ENCODE peak calls at places on chromosomes 5 and 9, in four cellular contexts. One of them, this sample, is unnamed.
A peak's percentile ranks its signal among the peaks of the same experiment; 100 is the strongest.

GRCh38 chr9:101235105-101235866 is 149.5 kb downstream of the BAAT start:
- DNase-seq in Calu3: no peak
- DNase-seq in nephron progenitor cell: no peak
- DNase-seq in A673: peak; percentile 49
- DNase-seq in this sample: no peak

GRCh38 chr9:1005043-1005667 is 28.7 kb downstream of the DMRT3 start:
- DNase-seq in Calu3: peak; percentile 28
- DNase-seq in nephron progenitor cell: no peak
- DNase-seq in A673: peak; percentile 70
- DNase-seq in this sample: peak; percentile 18

GRCh38 chr5:169628891-169629290 is 8.2 kb upstream of the DOCK2 start:
- DNase-seq in Calu3: no peak
- DNase-seq in nephron progenitor cell: no peak
- DNase-seq in A673: no peak
- DNase-seq in this sample: no peak

GRCh38 chr5:74063821-74064598 is 438.0 kb downstream of the ARHGEF28 start:
- DNase-seq in Calu3: peak; percentile 72
- DNase-seq in nephron progenitor cell: no peak
- DNase-seq in A673: no peak
- DNase-seq in this sample: no peak

GRCh38 chr5:41112486-41113455 is 41.6 kb upstream of the MROH2B start:
- DNase-seq in Calu3: no peak
- DNase-seq in nephron progenitor cell: no peak
- DNase-seq in A673: no peak
- DNase-seq in this sample: no peak

GRCh38 chr9:101458955-101459631 is 23.5 kb upstream of the ALDOB start:
- DNase-seq in Calu3: peak; percentile 47
- DNase-seq in nephron progenitor cell: no peak
- DNase-seq in A673: peak; percentile 82
- DNase-seq in this sample: peak; percentile 5

GRCh38 chr5:158943569-158943968 is 156.1 kb downstream of the EBF1 start:
- DNase-seq in Calu3: no peak
- DNase-seq in nephron progenitor cell: no peak
- DNase-seq in A673: no peak
- DNase-seq in this sample: no peak

GRCh38 chr9:95494022-95494415 is 22.8 kb downstream of the PTCH1 start:
- DNase-seq in Calu3: no peak
- DNase-seq in nephron progenitor cell: no peak
- DNase-seq in A673: no peak
- DNase-seq in this sample: no peak

GRCh38 chr5:159310492-159310891 is 19.8 kb downstream of the IL12B start:
- DNase-seq in Calu3: peak; percentile 36
- DNase-seq in nephron progenitor cell: peak; percentile 66
- DNase-seq in A673: no peak
- DNase-seq in this sample: peak; percentile 7

GRCh38 chr9:27460225-27461023 is 63.7 kb upstream of the IFNK start:
- DNase-seq in Calu3: no peak
- DNase-seq in nephron progenitor cell: no peak
- DNase-seq in A673: peak; percentile 1
- DNase-seq in this sample: no peak

GRCh38 chr9:16442622-16443021 is 427.8 kb downstream of the BNC2 start:
- DNase-seq in Calu3: peak; percentile 33
- DNase-seq in nephron progenitor cell: no peak
- DNase-seq in A673: no peak
- DNase-seq in this sample: no peak

GRCh38 chr9:128809831-128810230 is 8.5 kb upstream of the ENDOG start:
- DNase-seq in Calu3: no peak
- DNase-seq in nephron progenitor cell: no peak
- DNase-seq in A673: no peak
- DNase-seq in this sample: no peak

GRCh38 chr9:132609829-132610228 is 27.4 kb downstream of the BARHL1 start:
- DNase-seq in Calu3: no peak
- DNase-seq in nephron progenitor cell: no peak
- DNase-seq in A673: no peak
- DNase-seq in this sample: no peak

GRCh38 chr9:77291714-77292113 is 114.4 kb downstream of the VPS13A start:
- DNase-seq in Calu3: peak; percentile 15
- DNase-seq in nephron progenitor cell: peak; percentile 3
- DNase-seq in A673: peak; percentile 75
- DNase-seq in this sample: no peak

GRCh38 chr9:130962418-130963316 is 23.6 kb upstream of the FIBCD1 start:
- DNase-seq in Calu3: peak; percentile 67
- DNase-seq in nephron progenitor cell: no peak
- DNase-seq in A673: peak; percentile 37
- DNase-seq in this sample: no peak

GRCh38 chr5:124740991-124741583 is 5.4 kb downstream of the ZNF608 start:
- DNase-seq in Calu3: no peak
- DNase-seq in nephron progenitor cell: no peak
- DNase-seq in A673: no peak
- DNase-seq in this sample: no peak

GRCh38 chr9:86531273-86531672 is 177.1 kb upstream of the TUT7 start:
- DNase-seq in Calu3: no peak
- DNase-seq in nephron progenitor cell: no peak
- DNase-seq in A673: peak; percentile 95
- DNase-seq in this sample: no peak

GRCh38 chr9:928363-929042 is 48.0 kb upstream of the DMRT3 start:
- DNase-seq in Calu3: peak; percentile 13
- DNase-seq in nephron progenitor cell: peak; percentile 21
- DNase-seq in A673: peak; percentile 33
- DNase-seq in this sample: no peak

GRCh38 chr9:121288874-121289553 is 21.1 kb downstream of the GSN start:
- DNase-seq in Calu3: peak; percentile 58
- DNase-seq in nephron progenitor cell: peak; percentile 46
- DNase-seq in A673: peak; percentile 69
- DNase-seq in this sample: peak; percentile 38

GRCh38 chr5:171580506-171581265 is 161.2 kb downstream of the FGF18 start:
- DNase-seq in Calu3: no peak
- DNase-seq in nephron progenitor cell: no peak
- DNase-seq in A673: peak; percentile 20
- DNase-seq in this sample: no peak

GRCh38 chr5:96648598-96648997 is 13.6 kb upstream of the CAST start:
- DNase-seq in Calu3: no peak
- DNase-seq in nephron progenitor cell: no peak
- DNase-seq in A673: no peak
- DNase-seq in this sample: no peak

GRCh38 chr9:9912459-9912858 is 700.3 kb downstream of the PTPRD start:
- DNase-seq in Calu3: no peak
- DNase-seq in nephron progenitor cell: no peak
- DNase-seq in A673: peak; percentile 7
- DNase-seq in this sample: no peak
- TF ChIP-seq CTCF in Calu3: peak; percentile 12
- TF ChIP-seq CTCF in nephron progenitor cell: peak; percentile 8
- TF ChIP-seq CTCF in A673: peak; percentile 49
- TF ChIP-seq CTCF in this sample: peak; percentile 64

GRCh38 chr5:54964405-54964804 is 21.0 kb downstream of the ESM1 start:
- DNase-seq in Calu3: no peak
- DNase-seq in nephron progenitor cell: no peak
- DNase-seq in A673: no peak
- DNase-seq in this sample: no peak

GRCh38 chr5:54956922-54957321 is 28.5 kb downstream of the ESM1 start:
- DNase-seq in Calu3: no peak
- DNase-seq in nephron progenitor cell: no peak
- DNase-seq in A673: no peak
- DNase-seq in this sample: no peak

GRCh38 chr5:54965806-54966205 is 19.6 kb downstream of the ESM1 start:
- DNase-seq in Calu3: no peak
- DNase-seq in nephron progenitor cell: no peak
- DNase-seq in A673: no peak
- DNase-seq in this sample: no peak

GRCh38 chr5:54959673-54960418 is 25.5 kb downstream of the ESM1 start:
- DNase-seq in Calu3: peak; percentile 43
- DNase-seq in nephron progenitor cell: peak; percentile 21
- DNase-seq in A673: peak; percentile 56
- DNase-seq in this sample: no peak
- TF ChIP-seq CTCF in Calu3: no peak
- TF ChIP-seq CTCF in nephron progenitor cell: no peak
- TF ChIP-seq CTCF in A673: peak; percentile 65
- TF ChIP-seq CTCF in this sample: peak; percentile 27

GRCh38 chr5:98827161-98827560 is 53.7 kb downstream of the RGMB start:
- DNase-seq in Calu3: peak; percentile 39
- DNase-seq in nephron progenitor cell: peak; percentile 10
- DNase-seq in A673: peak; percentile 56
- DNase-seq in this sample: no peak
- TF ChIP-seq CTCF in Calu3: peak; percentile 29
- TF ChIP-seq CTCF in nephron progenitor cell: peak; percentile 63
- TF ChIP-seq CTCF in A673: peak; percentile 64
- TF ChIP-seq CTCF in this sample: peak; percentile 78

GRCh38 chr9:135997070-135998012 is 36.2 kb upstream of the UBAC1 start:
- DNase-seq in Calu3: no peak
- DNase-seq in nephron progenitor cell: no peak
- DNase-seq in A673: no peak
- DNase-seq in this sample: no peak

GRCh38 chr9:135998013-135998380 is 36.8 kb upstream of the UBAC1 start:
- DNase-seq in Calu3: no peak
- DNase-seq in nephron progenitor cell: no peak
- DNase-seq in A673: no peak
- DNase-seq in this sample: no peak

GRCh38 chr9:135995816-135996215 is 34.6 kb upstream of the UBAC1 start:
- DNase-seq in Calu3: no peak
- DNase-seq in nephron progenitor cell: no peak
- DNase-seq in A673: no peak
- DNase-seq in this sample: no peak

GRCh38 chr9:136001231-136001630 is 40.1 kb upstream of the UBAC1 start:
- DNase-seq in Calu3: no peak
- DNase-seq in nephron progenitor cell: no peak
- DNase-seq in A673: no peak
- DNase-seq in this sample: no peak

GRCh38 chr9:135998410-135999071 is 37.4 kb upstream of the UBAC1 start:
- DNase-seq in Calu3: no peak
- DNase-seq in nephron progenitor cell: no peak
- DNase-seq in A673: no peak
- DNase-seq in this sample: no peak
- TF ChIP-seq CTCF in Calu3: no peak
- TF ChIP-seq CTCF in nephron progenitor cell: no peak
- TF ChIP-seq CTCF in A673: no peak
- TF ChIP-seq CTCF in this sample: no peak

GRCh38 chr5:151058301-151058700 is 22.5 kb downstream of the TNIP1 start:
- DNase-seq in Calu3: no peak
- DNase-seq in nephron progenitor cell: no peak
- DNase-seq in A673: no peak
- DNase-seq in this sample: no peak
- TF ChIP-seq CTCF in Calu3: peak; percentile 18
- TF ChIP-seq CTCF in nephron progenitor cell: no peak
- TF ChIP-seq CTCF in A673: no peak
- TF ChIP-seq CTCF in this sample: peak; percentile 18

DNA sequence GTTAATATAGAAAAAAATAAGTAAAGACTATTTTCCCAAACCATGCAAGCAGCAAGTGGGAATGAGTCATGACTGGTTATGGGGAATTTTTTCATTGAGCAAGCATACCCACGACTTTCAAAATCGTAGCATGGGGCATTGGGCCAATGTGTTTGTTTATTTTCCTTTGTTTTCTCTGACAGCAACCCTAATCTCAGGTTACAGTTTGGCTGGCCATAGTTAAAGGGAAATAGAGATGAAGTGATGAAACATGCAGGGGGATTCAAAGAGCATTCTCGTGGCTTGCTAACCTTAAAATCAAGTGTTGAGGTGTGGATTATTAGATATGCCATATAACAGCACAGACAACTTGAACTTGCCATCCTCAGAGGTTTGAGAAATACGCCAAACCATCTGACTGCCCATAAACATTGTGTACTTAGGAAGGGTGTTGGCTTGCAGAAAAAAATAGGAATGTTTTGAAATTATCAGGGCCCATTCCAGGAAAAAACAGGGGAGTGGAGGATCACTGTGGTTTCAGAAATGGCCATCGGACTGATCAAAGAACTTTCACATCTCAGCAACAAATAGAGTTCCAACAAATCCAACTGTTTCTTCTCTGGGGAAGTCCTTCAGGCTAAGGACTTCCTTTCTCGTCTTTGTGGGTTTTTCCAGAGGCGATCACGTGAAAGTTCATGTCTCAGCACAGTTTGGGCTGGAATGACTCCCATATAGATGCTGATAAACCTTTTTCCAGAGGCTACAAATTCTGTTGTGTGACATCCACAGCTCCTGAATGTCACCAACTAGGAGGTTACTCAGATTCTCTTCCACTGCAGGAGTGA is 259.1 kb downstream of the SYK start:
- DNase-seq in Calu3: peak; percentile 47
- DNase-seq in nephron progenitor cell: no peak
- DNase-seq in A673: no peak
- DNase-seq in this sample: no peak
- TF ChIP-seq CTCF in Calu3: no peak
- TF ChIP-seq CTCF in nephron progenitor cell: no peak
- TF ChIP-seq CTCF in A673: no peak
- TF ChIP-seq CTCF in this sample: no peak

GRCh38 chr5:113607361-113607760 is 93.9 kb downstream of the YTHDC2 start:
- DNase-seq in Calu3: no peak
- DNase-seq in nephron progenitor cell: no peak
- DNase-seq in A673: no peak
- DNase-seq in this sample: no peak

GRCh38 chr5:113608113-113608551 is 94.6 kb downstream of the YTHDC2 start:
- DNase-seq in Calu3: no peak
- DNase-seq in nephron progenitor cell: no peak
- DNase-seq in A673: peak; percentile 34
- DNase-seq in this sample: no peak

GRCh38 chr5:113615708-113616107 is 102.2 kb downstream of the YTHDC2 start:
- DNase-seq in Calu3: no peak
- DNase-seq in nephron progenitor cell: no peak
- DNase-seq in A673: no peak
- DNase-seq in this sample: no peak

GRCh38 chr5:113614191-113614590 is 100.7 kb downstream of the YTHDC2 start:
- DNase-seq in Calu3: no peak
- DNase-seq in nephron progenitor cell: no peak
- DNase-seq in A673: no peak
- DNase-seq in this sample: no peak

GRCh38 chr5:113612060-113612496 is 98.6 kb downstream of the YTHDC2 start:
- DNase-seq in Calu3: no peak
- DNase-seq in nephron progenitor cell: no peak
- DNase-seq in A673: peak; percentile 52
- DNase-seq in this sample: no peak
- TF ChIP-seq CTCF in Calu3: peak; percentile 35
- TF ChIP-seq CTCF in nephron progenitor cell: peak; percentile 65
- TF ChIP-seq CTCF in A673: peak; percentile 72
- TF ChIP-seq CTCF in this sample: peak; percentile 81

DNA sequence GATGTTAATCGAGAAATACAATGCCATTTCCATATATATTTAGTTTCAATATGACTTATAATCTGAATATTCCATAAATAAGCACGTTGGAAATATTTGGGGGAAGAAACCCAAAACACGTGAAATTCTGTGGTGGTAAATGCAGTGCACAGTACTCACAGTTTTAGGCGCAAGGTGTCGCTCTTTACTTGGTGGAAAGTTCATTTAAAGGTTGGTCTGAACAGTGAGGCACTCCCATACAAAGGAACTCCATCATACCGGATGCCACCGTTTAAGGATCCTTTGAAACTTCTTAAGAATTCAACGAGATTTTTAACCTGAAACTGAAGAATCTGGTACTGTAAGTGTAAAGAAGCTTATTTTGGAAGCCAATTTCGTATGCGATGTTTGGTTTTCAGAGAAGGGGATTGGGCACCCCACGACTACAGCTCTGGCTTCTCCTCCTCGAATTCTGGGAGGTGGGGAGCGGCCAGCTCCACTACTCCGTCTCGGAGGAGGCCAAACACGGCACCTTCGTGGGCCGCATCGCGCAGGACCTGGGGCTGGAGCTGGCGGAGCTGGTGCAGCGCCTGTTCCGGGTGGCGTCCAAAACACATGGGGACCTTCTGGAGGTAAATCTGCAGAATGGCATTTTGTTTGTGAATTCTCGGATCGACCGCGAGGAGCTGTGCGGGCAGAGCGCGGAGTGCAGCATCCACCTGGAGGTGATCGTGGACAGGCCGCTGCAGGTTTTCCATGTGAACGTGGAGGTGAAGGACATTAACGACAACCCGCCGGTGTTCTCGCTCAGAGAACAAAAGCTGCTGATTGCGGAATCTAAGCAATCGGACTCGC is at the start of gene PCDHA11:
- DNase-seq in Calu3: peak; percentile 20
- DNase-seq in nephron progenitor cell: peak; percentile 34
- DNase-seq in A673: peak; percentile 85
- DNase-seq in this sample: peak; percentile 18
- TF ChIP-seq CTCF in Calu3: no peak
- TF ChIP-seq CTCF in nephron progenitor cell: peak; percentile 60
- TF ChIP-seq CTCF in A673: peak; percentile 81
- TF ChIP-seq CTCF in this sample: peak; percentile 66

This sample was measured in neural crest cell.